ENCODE peak calls at places on chromosomes 6 and 20, in four cellular contexts. Y, W, S and R are unnamed samples.

GRCh38 chr6:38493929-38494547 is 145.7 kb downstream of the BTBD9 start:
- DNase-seq in Y (peak; percentile 81), S (peak; percentile 83), W (no peak), R (peak; percentile 34)

GRCh38 chr20:2387180-2387577 is 6.5 kb downstream of the TGM6 start:
- DNase-seq in Y (peak; percentile 19), W (no peak), S (peak; percentile 26), R (no peak)

GRCh38 chr6:149405823-149406765 is 6.0 kb downstream of the SUMO4 start:
- DNase-seq in W (no peak), Y (peak; percentile 51), S (peak; percentile 80), R (no peak)

GRCh38 chr20:39762716-39763115 is 800.6 kb downstream of the DHX35 start:
- DNase-seq in W (no peak), S (no peak), Y (no peak), R (no peak)

GRCh38 chr20:2545594-2545993 is 9.2 kb downstream of the TMC2 start:
- DNase-seq in S (no peak), W (no peak), Y (no peak), R (no peak)

GRCh38 chr20:47358052-47358671 is 1.7 kb upstream of the ZMYND8 start:
- DNase-seq in Y (no peak), S (no peak), W (no peak), R (no peak)

GRCh38 chr6:128570439-128571063 is 50.2 kb upstream of the PTPRK start:
- DNase-seq in Y (no peak), W (no peak), S (no peak), R (no peak)

GRCh38 chr20:63187338-63188158 is 28.4 kb downstream of the YTHDF1 start:
- DNase-seq in S (no peak), Y (no peak), W (no peak), R (no peak)

GRCh38 chr6:128567029-128567428 is 46.6 kb upstream of the PTPRK start:
- DNase-seq in Y (no peak), S (no peak), W (no peak), R (no peak)

GRCh38 chr6:142790257-142790656 is 154.7 kb downstream of the HIVEP2 start:
- DNase-seq in Y (no peak), W (no peak), S (no peak), R (no peak)

GRCh38 chr20:6870559-6870958 is 103.1 kb downstream of the BMP2 start:
- DNase-seq in W (no peak), S (peak; percentile 1), Y (no peak), R (no peak)

DNA sequence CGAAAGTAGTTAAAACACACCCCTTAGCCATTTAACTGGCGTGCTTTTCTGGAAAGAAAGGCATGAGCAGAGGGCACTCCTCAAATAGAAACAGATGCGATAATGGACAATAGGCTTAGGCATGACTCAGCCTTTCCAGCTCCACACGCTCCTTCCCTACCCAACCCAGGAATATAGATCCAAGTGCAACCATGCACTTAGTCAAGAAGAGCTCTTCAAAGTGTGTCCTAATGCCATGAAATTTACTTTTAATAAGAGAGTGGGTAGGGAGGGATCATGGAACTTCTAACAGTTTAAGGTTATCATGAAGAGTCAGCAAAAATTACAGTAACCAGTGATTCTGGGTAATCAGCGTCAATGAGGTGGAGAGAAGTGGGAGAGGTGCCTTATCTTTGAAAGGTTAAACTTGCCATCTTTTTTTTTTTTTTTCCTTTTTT is 2.4 kb upstream of the EFHC1 start:
- DNase-seq in W (no peak), S (peak; percentile 69), Y (peak; percentile 68), R (peak; percentile 92)
- H3K4me3 ChIP-seq in W (no peak overlapping the region), S (no peak overlapping the region), Y (no peak overlapping the region), R (no peak overlapping the region)

GRCh38 chr20:41159547-41159946 is 22.2 kb downstream of the PLCG1 start:
- DNase-seq in W (no peak), Y (no peak), S (no peak), R (no peak)

GRCh38 chr20:41158082-41158625 is 20.8 kb downstream of the PLCG1 start:
- DNase-seq in Y (no peak), S (no peak), W (no peak), R (no peak)

GRCh38 chr20:41161886-41162285 is 24.5 kb downstream of the PLCG1 start:
- DNase-seq in S (no peak), W (no peak), Y (no peak), R (no peak)

GRCh38 chr20:41162396-41162795 is 25.1 kb downstream of the PLCG1 start:
- DNase-seq in W (no peak), Y (no peak), S (no peak), R (no peak)

GRCh38 chr20:41160686-41161085 is 23.3 kb downstream of the PLCG1 start:
- DNase-seq in Y (no peak), S (no peak), W (no peak), R (no peak)
- H3K36me3 ChIP-seq in Y (peaks cover 58% of the 10 kb centered on the region), S (peaks cover 23% of the 10 kb centered on the region), W (peaks cover 45% of the 10 kb centered on the region), R (peaks cover 45% of the 10 kb centered on the region)

DNA sequence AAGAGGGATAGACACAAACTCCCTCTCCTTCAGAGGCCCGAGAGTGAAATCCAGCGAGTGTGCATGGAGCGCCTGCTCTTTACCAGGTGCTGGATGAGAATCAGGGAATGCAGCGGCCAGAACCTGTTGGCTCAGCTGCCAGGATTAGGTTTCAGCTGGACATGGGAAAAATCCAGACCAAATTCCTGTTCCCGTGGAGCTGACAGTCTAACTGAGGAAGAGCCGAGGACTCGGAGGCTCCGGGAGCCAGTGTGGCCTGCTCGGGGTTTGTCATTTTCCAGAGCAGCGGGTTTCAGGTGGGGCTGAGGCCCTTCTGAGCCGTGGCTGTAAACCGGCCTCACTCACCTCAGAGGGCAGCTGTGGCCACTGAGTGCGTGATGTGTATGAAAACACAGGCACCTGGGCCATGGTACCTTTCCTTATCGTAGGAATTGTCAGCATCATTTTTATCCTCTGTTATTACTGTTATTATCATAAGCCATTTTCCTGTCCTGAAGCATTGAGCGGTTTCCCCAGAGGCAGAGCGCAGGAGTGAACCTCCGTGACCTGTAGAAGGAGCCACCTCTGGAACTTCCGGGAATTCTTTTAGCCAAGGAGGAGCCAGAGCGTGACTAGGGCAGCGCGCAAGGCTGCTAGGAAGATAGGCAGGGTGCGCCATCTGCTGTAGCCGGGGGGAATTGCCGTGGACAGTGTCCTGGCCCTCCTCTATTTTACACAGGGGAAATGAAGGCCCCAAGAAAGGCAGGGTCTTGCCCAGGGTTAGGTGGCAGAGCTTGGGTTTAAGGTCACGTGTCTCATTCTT is 27.3 kb downstream of the PKIG start:
- DNase-seq in S (peak; percentile 79), Y (peak; percentile 78), W (peak; percentile 91), R (peak; percentile 84)
- H3K4me3 ChIP-seq in S (no peak overlapping the region), Y (no peak overlapping the region), W (peak overlapping the region; percentile 31), R (no peak overlapping the region)

GRCh38 chr20:31543966-31544598 is 29.8 kb downstream of the HM13 start:
- DNase-seq in S (peak; percentile 95), W (no peak), Y (peak; percentile 98), R (peak; percentile 85)

GRCh38 chr20:31542963-31543362 is 28.7 kb downstream of the HM13 start:
- DNase-seq in S (no peak), Y (no peak), W (no peak), R (no peak)

GRCh38 chr20:31540406-31540805 is 26.2 kb downstream of the HM13 start:
- DNase-seq in S (no peak), W (no peak), Y (no peak), R (no peak)

GRCh38 chr20:31544600-31544999 is 30.4 kb downstream of the HM13 start:
- DNase-seq in Y (no peak), W (no peak), S (no peak), R (no peak)

GRCh38 chr20:31542201-31542842 is 28.1 kb downstream of the HM13 start:
- DNase-seq in W (peak; percentile 38), S (no peak), Y (no peak), R (peak; percentile 23)
- H3K36me3 ChIP-seq in W (peaks cover 68% of the 10 kb centered on the region), S (peaks cover 24% of the 10 kb centered on the region), Y (peaks cover 38% of the 10 kb centered on the region), R (peaks cover 72% of the 10 kb centered on the region)

GRCh38 chr6:69816017-69816416 is 19.2 kb upstream of the LMBRD1 start:
- DNase-seq in S (no peak), Y (no peak), W (no peak), R (no peak)
- H3K4me3 ChIP-seq in S (no peak overlapping the region), Y (no peak overlapping the region), W (no peak overlapping the region), R (no peak overlapping the region)

GRCh38 chr6:43005844-43006243 is 7.9 kb downstream of the MEA1 start:
- DNase-seq in S (no peak), Y (no peak), W (no peak), R (no peak)

GRCh38 chr6:43007126-43007525 is 6.6 kb downstream of the MEA1 start:
- DNase-seq in Y (no peak), S (no peak), W (no peak), R (no peak)

GRCh38 chr6:43009124-43009523 is 4.6 kb downstream of the MEA1 start:
- DNase-seq in Y (peak; percentile 27), W (no peak), S (peak; percentile 28), R (peak; percentile 18)

GRCh38 chr6:43001843-43002242 is 11.9 kb downstream of the MEA1 start:
- DNase-seq in W (no peak), Y (no peak), S (no peak), R (no peak)

GRCh38 chr6:43006251-43006650 is 7.5 kb downstream of the MEA1 start:
- DNase-seq in S (no peak), W (no peak), Y (no peak), R (no peak)
- H3K36me3 ChIP-seq in S (peaks cover 26% of the 10 kb centered on the region), W (peaks cover 56% of the 10 kb centered on the region), Y (peaks cover 48% of the 10 kb centered on the region), R (peaks cover 1% of the 10 kb centered on the region)

DNA sequence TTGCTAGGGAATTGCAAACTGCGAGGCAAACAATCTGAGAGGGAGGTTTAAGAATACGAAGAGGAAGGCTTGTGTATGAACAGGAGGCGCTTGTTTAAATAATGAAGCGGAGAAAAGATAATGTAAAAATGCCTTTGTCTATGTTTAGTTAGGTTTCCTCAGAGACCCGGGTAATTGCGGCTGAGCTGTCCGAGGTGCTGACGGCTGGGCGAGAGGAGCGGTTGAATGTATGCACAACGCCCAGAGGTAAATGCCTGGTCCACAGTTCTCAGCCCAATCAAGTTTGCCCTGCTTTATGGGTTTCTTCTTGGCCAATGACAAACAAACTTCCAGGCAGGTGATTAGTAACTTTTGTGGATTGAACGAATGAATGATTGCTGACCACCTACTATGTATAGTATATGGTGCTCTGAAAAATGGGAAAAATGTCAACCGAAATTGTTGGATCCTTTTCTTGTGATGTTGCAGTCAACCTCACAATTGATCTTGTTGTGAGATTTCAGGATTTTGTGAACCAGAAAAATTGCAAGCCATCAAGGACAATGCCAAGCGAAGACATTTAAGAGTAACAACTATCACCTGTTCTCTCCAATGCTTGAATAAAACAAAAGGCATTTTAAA is 38.3 kb upstream of the SLC32A1 start:
- DNase-seq in Y (peak; percentile 44), W (no peak), S (peak; percentile 43), R (peak; percentile 59)
- H3K4me3 ChIP-seq in Y (no peak overlapping the region), W (no peak overlapping the region), S (no peak overlapping the region), R (no peak overlapping the region)

DNA sequence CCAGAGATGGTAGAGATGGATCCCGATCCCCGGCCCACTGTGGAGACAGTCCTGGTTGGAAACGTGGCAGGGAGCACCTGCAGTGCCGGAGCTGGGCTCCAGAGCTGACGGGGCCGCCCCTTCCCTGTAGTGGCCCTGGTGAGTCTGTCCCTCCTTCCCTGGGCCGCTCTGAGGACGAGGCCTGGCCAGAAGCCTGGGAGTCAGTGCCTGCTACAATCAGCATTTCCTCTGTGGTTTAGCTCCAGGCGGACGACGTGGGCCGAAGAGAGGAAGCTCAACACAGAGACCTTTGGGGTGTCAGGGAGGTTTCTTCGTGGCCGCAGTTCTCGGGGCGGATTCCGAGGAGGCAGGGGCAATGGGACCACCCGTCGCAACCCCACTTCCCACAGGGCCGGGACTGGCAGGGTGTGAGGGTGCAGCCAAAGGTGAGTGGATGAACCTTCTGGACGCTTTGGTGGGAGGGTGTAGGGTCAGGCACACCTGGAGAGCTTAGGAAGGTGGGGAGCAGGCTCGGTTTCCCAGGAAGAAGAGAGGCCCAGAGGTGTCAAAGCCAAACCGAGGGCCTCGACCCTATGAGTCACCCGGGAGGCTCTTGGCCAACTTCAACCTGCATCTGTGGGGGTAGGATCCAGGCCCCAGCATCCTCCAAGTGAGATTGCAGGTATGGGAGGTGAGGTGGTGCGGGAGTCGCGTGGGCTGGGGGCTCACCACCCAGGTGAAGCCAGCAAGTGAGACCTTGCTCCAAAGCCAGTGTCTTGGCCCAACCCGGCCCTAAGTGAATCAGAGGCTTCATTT is 9.9 kb downstream of the PSMA7 start:
- DNase-seq in S (no peak), W (peak; percentile 72), Y (no peak), R (no peak)
- H3K36me3 ChIP-seq in S (peaks cover 33% of the 10 kb centered on the region), W (peaks cover 100% of the 10 kb centered on the region), Y (peaks cover 81% of the 10 kb centered on the region), R (peaks cover 91% of the 10 kb centered on the region)